ENCODE peak calls at places on chromosomes 16 and 17, in eight cellular contexts. U is neural progenitor cell; Z is CD8-positive, alpha-beta T cell; T is OCI-LY7; J is heart right ventricle; S is BE2C; D is ovary; H is prostate gland. R is an unnamed sample. For H3K4me1, the result is how much of the 10 kb centered on the place peaks cover.

GRCh38 chr17:82019905-82020873 is 2.5 kb downstream of the CENPX start:
- DNase-seq in Z (peak), S (peak), H (no peak), T (peak), J (no peak), U (peak), D (peak), R (peak)

GRCh38 chr17:79330229-79330628 is 255.6 kb downstream of the ENGASE start:
- DNase-seq in U (no peak), T (no peak), H (no peak), J (no peak), S (no peak), D (no peak), Z (no peak), R (no peak)

GRCh38 chr17:49551221-49552069 is 24.2 kb upstream of the NXPH3 start:
- DNase-seq in S (no peak), J (no peak), T (no peak), D (no peak), Z (no peak), H (no peak), U (no peak), R (no peak)

GRCh38 chr17:15740570-15741120 is 8.6 kb downstream of the TBC1D26 start:
- DNase-seq in S (no peak), Z (no peak), T (no peak), U (no peak), D (no peak), J (no peak), H (no peak), R (no peak)

GRCh38 chr16:55263271-55264250 is 60.4 kb upstream of the IRX6 start:
- DNase-seq in T (no peak), Z (no peak), S (no peak), J (peak), U (no peak), D (no peak), H (no peak), R (no peak)

GRCh38 chr16:51753382-51753781 is 602.3 kb upstream of the SALL1 start:
- DNase-seq in J (no peak), D (no peak), T (no peak), U (no peak), H (no peak), Z (no peak), S (no peak), R (no peak)

GRCh38 chr17:74946641-74947040 is 10.9 kb downstream of the OTOP3 start:
- DNase-seq in J (no peak), Z (no peak), T (no peak), U (no peak), H (no peak), D (no peak), S (no peak), R (no peak)

GRCh38 chr17:40694584-40694983 is 9.0 kb downstream of the KRT24 start:
- DNase-seq in Z (no peak), S (no peak), T (no peak), J (no peak), D (no peak), H (peak), U (no peak), R (no peak)

GRCh38 chr17:68740555-68741447 is 139.6 kb upstream of the FAM20A start:
- DNase-seq in J (no peak), D (no peak), H (no peak), T (no peak), U (no peak), S (no peak), Z (no peak), R (no peak)

GRCh38 chr17:80166446-80166845 is 3.4 kb upstream of the CARD14 start:
- DNase-seq in Z (no peak), D (no peak), T (no peak), H (no peak), U (no peak), J (no peak), S (no peak), R (no peak)

GRCh38 chr17:59748591-59748990 is 41.1 kb downstream of the VMP1 start:
- DNase-seq in D (no peak), Z (no peak), J (no peak), S (no peak), H (no peak), T (no peak), U (no peak), R (no peak)
- H3K4me1 ChIP-seq in D (under half), Z (under half), J (under half), S (under half), H (under half), T (under half), U (under half), R (under half)

GRCh38 chr17:28101919-28102318 is 59.4 kb downstream of the NLK start:
- DNase-seq in U (no peak), D (no peak), Z (no peak), T (no peak), H (no peak), S (no peak), J (no peak), R (no peak)
- TF ChIP-seq CTCF in U (no peak), D (no peak), Z (no peak), T (no peak), H (no peak), S (no peak), J (no peak), R (no peak)

GRCh38 chr16:85571813-85572619 is 41.1 kb upstream of the GSE1 start:
- DNase-seq in U (no peak), H (no peak), D (no peak), J (no peak), T (peak), Z (no peak), S (no peak), R (peak)
- H3K4me1 ChIP-seq in U (half or more), H (under half), D (under half), J (under half), T (under half), Z (half or more), S (under half), R (half or more)

GRCh38 chr16:75622762-75623605 is at the start of gene ADAT1:
- DNase-seq in S (peak), J (peak), T (peak), H (peak), U (peak), Z (peak), D (peak), R (peak)

GRCh38 chr16:75620326-75621169 is 2.5 kb downstream of the ADAT1 start:
- DNase-seq in H (no peak), U (no peak), T (no peak), J (no peak), Z (peak), S (no peak), D (no peak), R (no peak)

GRCh38 chr16:75624921-75625334 is 1.8 kb upstream of the ADAT1 start:
- DNase-seq in U (no peak), Z (no peak), T (no peak), J (no peak), H (no peak), D (no peak), S (no peak), R (no peak)

GRCh38 chr16:75618782-75619181 is 4.3 kb downstream of the ADAT1 start:
- DNase-seq in Z (no peak), T (no peak), D (no peak), U (no peak), S (no peak), H (no peak), J (no peak), R (no peak)

GRCh38 chr16:75621170-75621477 is 2.0 kb downstream of the ADAT1 start:
- DNase-seq in J (no peak), S (no peak), H (no peak), Z (no peak), U (peak), T (peak), D (no peak), R (no peak)
- TF ChIP-seq CTCF in J (no peak), S (peak), H (no peak), Z (peak), U (peak), T (peak), D (no peak), R (no peak)

DNA sequence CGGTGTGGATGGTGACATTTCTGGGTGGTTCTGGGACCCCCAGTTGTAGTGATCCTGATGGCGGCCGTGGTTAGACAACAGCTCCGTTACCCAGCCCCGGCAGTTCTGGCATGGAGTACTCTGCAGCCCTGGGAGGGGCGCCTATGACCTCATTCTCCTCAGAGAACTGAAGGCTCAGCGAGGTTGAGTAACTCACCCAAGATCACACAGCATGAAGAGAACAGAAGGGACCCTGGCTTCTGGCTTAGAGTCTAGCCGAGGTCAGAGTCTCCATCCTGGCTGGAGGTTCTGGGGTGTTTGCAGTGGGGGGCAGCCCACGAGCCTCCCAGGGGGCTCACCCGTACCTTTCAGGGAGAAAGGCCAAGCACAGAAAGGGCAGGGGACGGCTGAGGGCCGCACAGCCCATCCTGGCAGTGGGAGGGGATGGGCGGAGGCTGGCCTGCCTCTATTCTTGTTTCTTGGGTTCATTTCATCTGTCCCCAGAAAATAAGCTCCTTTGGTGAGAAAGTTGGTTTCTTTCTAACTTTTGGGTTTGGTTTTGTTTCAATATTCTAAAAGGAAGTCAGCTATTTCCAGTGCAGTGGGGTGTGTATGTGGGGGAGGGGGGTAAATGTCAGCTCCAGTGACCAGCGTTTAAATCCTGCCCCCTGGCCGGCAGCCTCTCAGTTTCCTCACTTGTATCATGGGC is 13.2 kb downstream of the ZFPM1 start:
- DNase-seq in Z (no peak), S (no peak), H (no peak), J (no peak), D (no peak), T (no peak), U (no peak), R (no peak)
- H3K4me1 ChIP-seq in Z (half or more), S (under half), H (under half), J (under half), D (under half), T (under half), U (under half), R (under half)

GRCh38 chr16:58243528-58244004 is 45.7 kb upstream of the CSNK2A2 start:
- DNase-seq in U (no peak), D (no peak), T (peak), Z (no peak), S (no peak), J (no peak), H (no peak), R (no peak)
- TF ChIP-seq CTCF in U (no peak), D (no peak), T (peak), Z (no peak), S (no peak), J (no peak), H (no peak), R (no peak)